ENCODE peak calls at places on chromosomes 7 and 10, in seven cellular contexts. B, E, N, S, V, M and K are unnamed samples.

GRCh38 chr7:92609921-92610518 is 19.8 kb upstream of the FAM133B start:
- DNase-seq in B (no peak), E (no peak), N (peak; percentile 46), S (no peak), V (no peak), M (no peak), K (peak; percentile 55)

GRCh38 chr7:155922507-155922841 is 110.2 kb upstream of the SHH start:
- DNase-seq in B (no peak), E (no peak), N (no peak), S (no peak), V (no peak), M (no peak), K (no peak)

GRCh38 chr10:60314306-60314940 is 75.3 kb downstream of the ANK3 start:
- DNase-seq in B (peak; percentile 81), E (no peak), N (peak; percentile 56), S (no peak), V (no peak), M (no peak), K (peak; percentile 79)

GRCh38 chr10:16732376-16732775 is 84.8 kb downstream of the RSU1 start:
- DNase-seq in B (peak; percentile 30), E (no peak), N (no peak), S (no peak), V (no peak), M (no peak), K (peak; percentile 72)

GRCh38 chr10:44857363-44858016 is 53.6 kb upstream of the TMEM72 start:
- DNase-seq in B (peak; percentile 98), E (peak; percentile 58), N (peak; percentile 74), S (peak; percentile 77), V (peak; percentile 72), M (no peak), K (peak; percentile 88)

GRCh38 chr7:82443801-82444219 is 233 bp upstream of the CACNA2D1 start:
- DNase-seq in B (peak; percentile 93), E (peak; percentile 96), N (peak; percentile 91), S (peak; percentile 89), V (peak; percentile 25), M (peak; percentile 95), K (peak; percentile 91)

GRCh38 chr7:40303996-40304395 is 169.2 kb downstream of the SUGCT start:
- DNase-seq in B (peak; percentile 75), E (no peak), N (no peak), S (no peak), V (no peak), M (no peak), K (peak; percentile 80)

GRCh38 chr10:29648114-29648982 is 13.6 kb upstream of the SVIL start:
- DNase-seq in B (peak; percentile 62), E (no peak), N (peak; percentile 41), S (no peak), V (no peak), M (no peak), K (no peak)

GRCh38 chr10:109341986-109342385 is 581.3 kb downstream of the XPNPEP1 start:
- DNase-seq in B (no peak), E (no peak), N (no peak), S (no peak), V (no peak), M (no peak), K (no peak)

GRCh38 chr7:143023047-143023446 is 3.9 kb downstream of the OR9A2 start:
- DNase-seq in B (no peak), E (no peak), N (no peak), S (no peak), V (no peak), M (no peak), K (no peak)

GRCh38 chr7:88243345-88243909 is 23.6 kb upstream of the SRI start:
- DNase-seq in B (peak; percentile 51), E (no peak), N (peak; percentile 41), S (peak; percentile 13), V (peak; percentile 19), M (no peak), K (peak; percentile 84)

GRCh38 chr7:65354263-65354662 is 19.4 kb upstream of the ZNF92 start:
- DNase-seq in B (no peak), E (no peak), N (no peak), S (no peak), V (no peak), M (no peak), K (no peak)

GRCh38 chr10:45425628-45426563 is 51.9 kb downstream of the ALOX5 start:
- DNase-seq in B (peak; percentile 16), E (no peak), N (no peak), S (no peak), V (peak; percentile 82), M (no peak), K (no peak)

GRCh38 chr7:155947051-155947450 is 134.8 kb upstream of the SHH start:
- DNase-seq in B (peak; percentile 82), E (no peak), N (no peak), S (no peak), V (no peak), M (no peak), K (peak; percentile 30)

GRCh38 chr10:31707578-31708411 is 220.8 kb downstream of the ARHGAP12 start:
- DNase-seq in B (peak; percentile 81), E (no peak), N (peak; percentile 92), S (peak; percentile 85), V (no peak), M (peak; percentile 86), K (peak; percentile 83)

GRCh38 chr7:157432957-157433576 is 96.3 kb downstream of the DNAJB6 start:
- DNase-seq in B (peak; percentile 20), E (peak; percentile 51), N (peak; percentile 20), S (no peak), V (peak; percentile 34), M (peak; percentile 40), K (peak; percentile 52)

GRCh38 chr10:132229834-132230556 is 43.2 kb downstream of the DPYSL4 start:
- DNase-seq in B (peak; percentile 9), E (no peak), N (no peak), S (no peak), V (no peak), M (peak; percentile 79), K (no peak)

GRCh38 chr7:66640802-66641525 is 12.3 kb downstream of the KCTD7 start:
- DNase-seq in B (no peak), E (no peak), N (no peak), S (no peak), V (no peak), M (no peak), K (no peak)

DNA sequence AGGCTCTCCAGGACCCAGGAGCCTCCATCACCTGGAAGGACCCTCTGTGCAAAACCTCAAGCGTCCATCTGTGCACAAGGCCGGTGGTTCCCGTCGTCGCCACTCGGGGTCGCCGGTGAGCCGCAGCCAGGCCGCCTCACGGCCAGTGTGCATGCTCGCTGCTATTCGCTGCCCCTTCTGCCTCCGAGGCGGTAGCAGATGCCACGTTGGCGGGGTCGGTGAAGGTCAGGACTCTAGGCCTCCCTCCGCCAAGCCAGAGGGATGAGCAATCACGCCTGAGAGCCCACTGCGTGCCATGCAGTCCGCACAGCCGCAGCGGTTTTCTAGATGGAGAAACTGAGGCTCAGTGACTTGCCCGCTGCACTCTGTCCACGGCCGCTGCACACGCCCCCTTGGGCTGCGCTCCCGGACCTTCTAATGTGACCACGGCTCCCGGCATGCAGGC is 5.7 kb downstream of the UPK3B start:
- DNase-seq in B (peak; percentile 47), E (peak; percentile 85), N (peak; percentile 35), S (no peak), V (no peak), M (no peak), K (no peak)
- H3K4me3 ChIP-seq in B (no peak overlapping the region), E (peak overlapping the region; percentile 52), N (no peak overlapping the region), S (no peak overlapping the region), V (no peak overlapping the region), M (no peak overlapping the region), K (no peak overlapping the region)

GRCh38 chr10:13589316-13589715 is 2.6 kb downstream of the PRPF18 start:
- DNase-seq in B (no peak), E (no peak), N (no peak), S (no peak), V (no peak), M (no peak), K (no peak)
- TF ChIP-seq CTCF in B (peak; percentile 8), E (peak; percentile 4), N (peak; percentile 5), S (no peak), V (no peak), M (no peak), K (no peak)

GRCh38 chr10:125823663-125824251 is 411 bp downstream of the BCCIP start:
- DNase-seq in B (no peak), E (no peak), N (no peak), S (no peak), V (no peak), M (no peak), K (peak; percentile 12)

GRCh38 chr10:125828311-125828710 is 5.0 kb downstream of the BCCIP start:
- DNase-seq in B (no peak), E (no peak), N (no peak), S (no peak), V (no peak), M (no peak), K (no peak)

GRCh38 chr10:125822878-125823662 is at the start of the genes BCCIP and UROS:
- DNase-seq in B (peak; percentile 82), E (peak; percentile 88), N (peak; percentile 86), S (peak; percentile 92), V (peak; percentile 89), M (peak; percentile 97), K (peak; percentile 94)

GRCh38 chr10:125827133-125827532 is 3.8 kb downstream of the BCCIP start:
- DNase-seq in B (no peak), E (no peak), N (no peak), S (no peak), V (no peak), M (no peak), K (no peak)

DNA sequence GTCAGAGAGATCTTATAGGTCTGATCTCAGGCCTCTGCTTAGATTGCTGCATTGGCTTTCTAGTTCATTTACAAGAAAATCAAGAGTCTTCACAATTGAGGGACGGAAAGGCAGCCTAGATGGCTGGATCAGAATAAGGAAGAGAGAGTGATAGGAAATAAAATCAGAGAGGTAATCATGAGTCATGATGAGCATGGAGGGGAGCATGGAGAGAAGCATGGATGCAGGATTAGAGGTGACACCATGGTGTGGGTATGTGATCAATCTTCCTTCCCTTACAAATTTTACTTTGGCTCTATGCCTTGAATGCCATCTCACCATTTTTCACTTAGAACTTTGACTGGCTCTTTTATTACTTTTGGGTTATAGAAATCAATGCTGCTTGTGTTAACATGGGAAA is 1.4 kb downstream of the BCCIP start:
- DNase-seq in B (peak; percentile 61), E (no peak), N (peak; percentile 28), S (no peak), V (no peak), M (no peak), K (no peak)
- H3K4me3 ChIP-seq in B (peak overlapping the region; percentile 76), E (peak overlapping the region; percentile 100), N (peak overlapping the region; percentile 99), S (no peak overlapping the region), V (peak overlapping the region; percentile 99), M (peak overlapping the region; percentile 99), K (no peak overlapping the region)

GRCh38 chr7:37918526-37918925 is 1.9 kb upstream of the SFRP4 start:
- DNase-seq in B (no peak), E (no peak), N (no peak), S (no peak), V (no peak), M (no peak), K (no peak)

GRCh38 chr7:37920619-37921339 is at the start of gene EPDR1:
- DNase-seq in B (peak; percentile 38), E (peak; percentile 58), N (peak; percentile 29), S (peak; percentile 49), V (peak; percentile 82), M (peak; percentile 88), K (peak; percentile 41)

GRCh38 chr7:37921340-37921805 is 933 bp downstream of the EPDR1 start:
- DNase-seq in B (peak; percentile 56), E (peak; percentile 37), N (peak; percentile 12), S (peak; percentile 28), V (no peak), M (peak; percentile 63), K (no peak)

GRCh38 chr7:37921876-37922275 is 1.4 kb downstream of the EPDR1 start:
- DNase-seq in B (no peak), E (no peak), N (no peak), S (no peak), V (no peak), M (no peak), K (no peak)

GRCh38 chr7:37920305-37920618 is 178 bp upstream of the EPDR1 start:
- DNase-seq in B (no peak), E (no peak), N (no peak), S (no peak), V (no peak), M (no peak), K (no peak)
- TF ChIP-seq CTCF in B (no peak), E (peak; percentile 29), N (peak; percentile 21), S (no peak), V (no peak), M (no peak), K (peak; percentile 20)